ENCODE peak calls at places on chromosomes 11 and 22, in ten cellular contexts. N, I, M, E, U, V, K, X, S and W are unnamed samples.

GRCh38 chr11:17721242-17721999 is 2.0 kb downstream of the MYOD1 start:
- DNase-seq in N (no peak), I (no peak), M (no peak), E (no peak), U (no peak), V (no peak), K (no peak), X (no peak), S (no peak), W (no peak)

GRCh38 chr11:74636633-74637184 is 44.3 kb downstream of the POLD3 start:
- DNase-seq in N (no peak), I (peak; percentile 72), M (peak; percentile 92), E (no peak), U (no peak), V (no peak), K (no peak), X (no peak), S (no peak), W (no peak)

GRCh38 chr11:1682225-1682901 is 14.6 kb upstream of the KRTAP5-6 start:
- DNase-seq in N (no peak), I (no peak), M (no peak), E (no peak), U (no peak), V (no peak), K (no peak), X (no peak), S (no peak), W (no peak)

GRCh38 chr11:105189586-105189985 is 50.0 kb upstream of the CARD18 start:
- DNase-seq in N (no peak), I (peak; percentile 61), M (peak; percentile 86), E (no peak), U (no peak), V (no peak), K (no peak), X (no peak), S (peak; percentile 47), W (no peak)

GRCh38 chr22:37462426-37462825 is 23.8 kb downstream of the MFNG start:
- DNase-seq in N (no peak), I (no peak), M (no peak), E (no peak), U (no peak), V (no peak), K (no peak), X (no peak), S (no peak), W (no peak)

GRCh38 chr11:12170984-12171383 is 60.6 kb downstream of the MICAL2 start:
- DNase-seq in N (no peak), I (peak; percentile 92), M (no peak), E (peak; percentile 75), U (no peak), V (no peak), K (no peak), X (no peak), S (peak; percentile 60), W (peak; percentile 77)

GRCh38 chr11:115699733-115700132 is 195.5 kb upstream of the CADM1 start:
- DNase-seq in N (no peak), I (no peak), M (no peak), E (peak; percentile 33), U (no peak), V (no peak), K (no peak), X (no peak), S (peak; percentile 49), W (peak; percentile 71)

GRCh38 chr11:64241175-64241429 is 207 bp downstream of the FKBP2 start:
- DNase-seq in N (no peak), I (no peak), M (no peak), E (no peak), U (no peak), V (no peak), K (no peak), X (no peak), S (no peak), W (no peak)

GRCh38 chr11:73652046-73652730 is 5.8 kb downstream of the PLEKHB1 start:
- DNase-seq in N (no peak), I (peak; percentile 42), M (no peak), E (peak; percentile 36), U (no peak), V (peak; percentile 46), K (no peak), X (no peak), S (peak; percentile 37), W (no peak)

GRCh38 chr11:60378359-60378758 is at the start of gene MS4A7:
- DNase-seq in N (no peak), I (no peak), M (no peak), E (peak; percentile 26), U (peak; percentile 66), V (no peak), K (no peak), X (no peak), S (peak; percentile 20), W (no peak)

GRCh38 chr22:50301581-50301991 is 5.9 kb downstream of the PLXNB2 start:
- DNase-seq in N (no peak), I (peak; percentile 52), M (no peak), E (no peak), U (no peak), V (no peak), K (no peak), X (no peak), S (no peak), W (no peak)

GRCh38 chr22:50298937-50299656 is 8.3 kb downstream of the PLXNB2 start:
- DNase-seq in N (no peak), I (no peak), M (no peak), E (peak; percentile 53), U (no peak), V (no peak), K (no peak), X (no peak), S (no peak), W (no peak)

GRCh38 chr22:50298266-50298637 is 9.2 kb downstream of the PLXNB2 start:
- DNase-seq in N (no peak), I (no peak), M (no peak), E (no peak), U (no peak), V (no peak), K (no peak), X (no peak), S (no peak), W (no peak)

GRCh38 chr22:50300620-50301257 is 6.7 kb downstream of the PLXNB2 start:
- DNase-seq in N (no peak), I (no peak), M (no peak), E (no peak), U (no peak), V (no peak), K (no peak), X (no peak), S (no peak), W (no peak)

GRCh38 chr22:50299724-50300619 is 7.5 kb downstream of the PLXNB2 start:
- DNase-seq in N (no peak), I (no peak), M (no peak), E (peak; percentile 42), U (no peak), V (no peak), K (no peak), X (no peak), S (no peak), W (peak; percentile 46)
- H3K4me3 ChIP-seq in N (no peak overlapping the region), I (no peak overlapping the region), M (peak overlapping the region; percentile 35), E (peak overlapping the region; percentile 47), U (peak overlapping the region; percentile 31), V (peak overlapping the region; percentile 24), K (no peak overlapping the region), X (no peak overlapping the region), S (peak overlapping the region; percentile 29), W (peak overlapping the region; percentile 5)

GRCh38 chr11:100878474-100878873 is 191.4 kb downstream of the ARHGAP42 start:
- DNase-seq in N (no peak), I (peak; percentile 85), M (no peak), E (no peak), U (no peak), V (no peak), K (no peak), X (no peak), S (no peak), W (no peak)

GRCh38 chr11:100875521-100875869 is 188.4 kb downstream of the ARHGAP42 start:
- DNase-seq in N (no peak), I (no peak), M (no peak), E (no peak), U (no peak), V (no peak), K (no peak), X (no peak), S (no peak), W (no peak)

GRCh38 chr11:100872951-100873350 is 185.9 kb downstream of the ARHGAP42 start:
- DNase-seq in N (no peak), I (no peak), M (no peak), E (no peak), U (no peak), V (no peak), K (no peak), X (no peak), S (no peak), W (no peak)

GRCh38 chr11:100874203-100874602 is 187.1 kb downstream of the ARHGAP42 start:
- DNase-seq in N (no peak), I (no peak), M (no peak), E (no peak), U (no peak), V (no peak), K (no peak), X (no peak), S (no peak), W (no peak)

GRCh38 chr11:100876826-100877545 is 189.9 kb downstream of the ARHGAP42 start:
- DNase-seq in N (no peak), I (peak; percentile 94), M (peak; percentile 73), E (no peak), U (no peak), V (no peak), K (no peak), X (no peak), S (no peak), W (peak; percentile 33)
- H3K4me3 ChIP-seq in N (no peak overlapping the region), I (no peak overlapping the region), M (no peak overlapping the region), E (no peak overlapping the region), U (no peak overlapping the region), V (no peak overlapping the region), K (no peak overlapping the region), X (no peak overlapping the region), S (no peak overlapping the region), W (no peak overlapping the region)

GRCh38 chr22:31122196-31122531 is 602 bp upstream of the INPP5J start:
- DNase-seq in N (no peak), I (no peak), M (no peak), E (no peak), U (no peak), V (no peak), K (no peak), X (no peak), S (no peak), W (no peak)
- H3K4me3 ChIP-seq in N (no peak overlapping the region), I (no peak overlapping the region), M (no peak overlapping the region), E (no peak overlapping the region), U (peak overlapping the region; percentile 56), V (no peak overlapping the region), K (no peak overlapping the region), X (no peak overlapping the region), S (no peak overlapping the region), W (no peak overlapping the region)

DNA sequence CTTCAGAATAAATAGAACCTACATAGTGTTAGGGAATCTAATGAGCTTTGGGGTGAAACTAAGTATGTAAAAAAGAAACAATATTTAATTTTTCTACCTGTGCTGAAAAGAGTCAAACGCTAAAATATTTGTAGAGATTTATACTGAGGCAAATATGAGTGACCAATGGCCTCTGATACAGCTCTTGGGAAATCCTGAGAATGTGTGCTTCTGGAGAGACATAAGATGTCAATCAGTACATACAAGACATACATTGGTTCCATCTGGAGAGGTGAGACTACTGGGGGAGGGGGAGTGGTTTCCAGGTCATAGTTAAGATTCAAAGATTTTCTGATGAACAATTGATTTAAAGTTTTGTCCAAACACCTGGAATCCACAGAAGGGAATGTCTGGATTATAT is 970 bp downstream of the ASRGL1 start:
- DNase-seq in N (no peak), I (no peak), M (no peak), E (no peak), U (no peak), V (no peak), K (no peak), X (no peak), S (no peak), W (no peak)
- H3K4me3 ChIP-seq in N (peak overlapping the region; percentile 67), I (peak overlapping the region; percentile 53), M (no peak overlapping the region), E (peak overlapping the region; percentile 53), U (peak overlapping the region; percentile 67), V (peak overlapping the region; percentile 87), K (peak overlapping the region; percentile 36), X (peak overlapping the region; percentile 65), S (peak overlapping the region; percentile 49), W (peak overlapping the region; percentile 62)